ENCODE peak calls at places on chromosomes 5 and 9, in ten cellular contexts. B, E, C, A, V, K, I, H, R and N are unnamed samples.

GRCh38 chr9:22169732-22170131 is 160.6 kb upstream of the CDKN2B start:
- DNase-seq in I (no peak), V (no peak), B (no peak), C (no peak), R (no peak), H (no peak), K (no peak), E (no peak), A (no peak), N (no peak)

GRCh38 chr5:60023255-60023654 is 129.7 kb upstream of the PDE4D start:
- DNase-seq in I (no peak), E (no peak), B (no peak), H (no peak), R (no peak), K (no peak), A (no peak), C (no peak), V (no peak), N (peak)

GRCh38 chr9:91536211-91536691 is 112.6 kb upstream of the NFIL3 start:
- DNase-seq in I (no peak), R (no peak), B (peak), K (no peak), V (no peak), H (no peak), C (no peak), A (peak), E (no peak), N (peak)

GRCh38 chr5:31049933-31050704 is 143.4 kb upstream of the CDH6 start:
- DNase-seq in K (no peak), R (no peak), I (no peak), H (no peak), C (no peak), A (no peak), V (no peak), B (no peak), E (no peak), N (peak)

GRCh38 chr9:91948423-91949292 is 1.4 kb downstream of the ROR2 start:
- DNase-seq in C (no peak), B (peak), R (no peak), I (no peak), A (peak), H (peak), E (no peak), V (no peak), K (no peak), N (peak)

GRCh38 chr9:104970588-104970987 is 42.6 kb upstream of the ABCA1 start:
- DNase-seq in V (no peak), A (peak), K (peak), I (no peak), R (no peak), C (no peak), B (no peak), H (no peak), E (no peak), N (no peak)

GRCh38 chr5:43482490-43483064 is 1.1 kb downstream of the TMEM267 start:
- DNase-seq in B (no peak), H (no peak), R (no peak), E (no peak), A (no peak), V (no peak), K (no peak), C (no peak), I (no peak), N (peak)

GRCh38 chr9:89871871-89872331 is 267.1 kb downstream of the GADD45G start:
- DNase-seq in C (peak), V (no peak), I (no peak), H (no peak), E (no peak), B (no peak), A (no peak), K (peak), R (no peak), N (no peak)